ENCODE peak calls at places on chromosomes 2 and 18, in seven cellular contexts. Y is brain microvascular endothelial cell; C is stomach; Z is aorta; I is PC-9; F is CD8-positive, alpha-beta memory T cell; U is thoracic aorta. G is an unnamed sample. For H3K27me3, the result is how much of the 10 kb centered on the place peaks cover.

GRCh38 chr2:33216508-33217182 is 259.8 kb upstream of the RASGRP3 start:
- DNase-seq in F (no peak), U (no peak), C (peak), I (no peak), Y (peak), Z (peak), G (no peak)

GRCh38 chr2:215906458-215906857 is 106.9 kb downstream of the MREG start:
- DNase-seq in Y (no peak), F (no peak), U (no peak), Z (no peak), I (no peak), C (no peak), G (no peak)

GRCh38 chr2:221001377-221001776 is 570.7 kb downstream of the EPHA4 start:
- DNase-seq in C (no peak), Z (no peak), F (no peak), Y (no peak), U (no peak), I (no peak), G (no peak)

GRCh38 chr2:173151671-173152398 is 76.2 kb downstream of the MAP3K20 start:
- DNase-seq in Y (peak), F (no peak), C (no peak), Z (no peak), I (no peak), U (no peak), G (no peak)

GRCh38 chr2:12090590-12090989 is 344.2 kb downstream of the LPIN1 start:
- DNase-seq in C (no peak), Y (no peak), I (no peak), F (no peak), Z (no peak), U (no peak), G (no peak)

GRCh38 chr2:75822336-75822735 is 111.6 kb upstream of the GCFC2 start:
- DNase-seq in C (no peak), I (no peak), Z (no peak), U (no peak), F (no peak), Y (no peak), G (no peak)

GRCh38 chr2:44130441-44130840 is 38.2 kb upstream of the PPM1B start:
- DNase-seq in C (no peak), Z (no peak), U (no peak), Y (peak), I (no peak), F (no peak), G (peak)

GRCh38 chr18:48676346-48676745 is 137.5 kb downstream of the CTIF start:
- DNase-seq in I (no peak), C (no peak), Z (no peak), F (no peak), U (peak), Y (no peak), G (no peak)

GRCh38 chr2:239357954-239358754 is 42.7 kb downstream of the HDAC4 start:
- DNase-seq in I (no peak), F (no peak), Z (no peak), C (no peak), Y (peak), U (no peak), G (no peak)

GRCh38 chr18:58861353-58861752 is 3.3 kb upstream of the ZNF532 start:
- DNase-seq in Z (no peak), C (no peak), I (no peak), U (no peak), Y (no peak), F (no peak), G (no peak)
- H3K27ac ChIP-seq in Z (no peak), C (peak), I (no peak), U (peak), Y (no peak), F (no peak), G (no peak)

GRCh38 chr2:113407446-113408099 is 29.9 kb upstream of the ZNG1B start:
- DNase-seq in U (no peak), I (peak), Z (no peak), Y (peak), C (no peak), F (no peak), G (peak)

GRCh38 chr2:113406114-113406513 is 31.4 kb upstream of the ZNG1B start:
- DNase-seq in Y (no peak), C (no peak), Z (no peak), F (no peak), I (no peak), U (no peak), G (peak)
- H3K27me3 ChIP-seq in Y (under half), C (under half), Z (under half), F (under half), I (under half), U (under half), G (under half)

DNA sequence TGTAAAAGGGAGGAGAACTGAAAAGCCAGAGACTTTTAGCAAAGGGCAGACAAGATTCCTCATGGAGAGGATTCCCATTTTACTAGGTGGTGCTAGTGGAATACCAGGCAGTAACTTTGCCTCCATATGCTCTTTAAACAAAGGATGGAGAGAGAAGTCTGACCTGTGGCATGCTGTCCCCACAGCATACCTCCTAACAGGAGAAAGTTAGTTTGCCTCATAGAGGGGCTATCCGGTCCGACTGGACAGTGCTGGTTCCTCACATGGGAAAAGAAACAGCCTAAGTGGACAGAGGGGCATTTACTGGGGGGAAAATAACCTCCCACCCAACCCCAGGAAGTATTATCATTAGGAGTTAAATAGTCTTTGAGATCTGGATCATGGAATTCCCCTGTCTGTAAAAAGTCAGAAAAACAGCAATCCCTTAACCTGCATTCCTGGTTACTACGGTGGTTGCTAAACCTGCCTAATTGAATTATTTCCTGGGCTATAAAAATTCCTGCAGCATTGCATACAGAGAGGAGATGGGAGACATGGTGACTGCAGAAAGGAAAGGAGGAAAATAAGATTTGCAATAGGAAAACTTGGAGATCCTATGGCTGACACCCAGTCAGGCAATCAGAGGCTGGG is 31.5 kb upstream of the GMCL1 start:
- DNase-seq in U (no peak), Z (no peak), Y (no peak), C (no peak), I (no peak), F (no peak), G (no peak)
- H3K4me3 ChIP-seq in U (peak), Z (peak), Y (no peak), C (peak), I (no peak), F (no peak), G (no peak)

GRCh38 chr2:118296663-118297062 is 208.4 kb downstream of the INSIG2 start:
- DNase-seq in U (no peak), Y (no peak), F (no peak), C (no peak), Z (no peak), I (no peak), G (no peak)
- H3K27ac ChIP-seq in U (no peak), Y (no peak), F (no peak), C (no peak), Z (no peak), I (no peak), G (no peak)

DNA sequence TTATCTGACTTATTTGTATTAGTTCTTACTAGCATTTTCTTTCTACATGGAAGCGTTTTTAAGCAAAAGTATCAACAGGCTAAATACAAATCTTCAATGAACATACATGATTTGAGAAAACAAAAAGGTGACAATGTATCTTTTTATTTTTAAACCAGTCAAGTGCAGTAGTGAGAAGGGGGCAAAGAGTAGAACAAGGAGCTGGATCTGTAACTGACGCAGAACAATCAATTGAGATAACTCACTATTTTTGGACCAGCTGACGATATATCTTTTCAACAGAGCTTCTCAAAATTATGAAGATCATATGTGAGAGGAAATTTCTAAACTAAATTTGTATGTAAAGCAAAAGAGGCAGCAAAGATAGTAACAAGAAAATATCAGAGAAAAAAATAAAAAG is 15.5 kb downstream of the NCKAP1 start:
- DNase-seq in Y (no peak), U (no peak), Z (no peak), F (no peak), C (no peak), I (no peak), G (no peak)
- H3K27me3 ChIP-seq in Y (under half), U (under half), Z (under half), F (under half), C (under half), I (under half), G (under half)

DNA sequence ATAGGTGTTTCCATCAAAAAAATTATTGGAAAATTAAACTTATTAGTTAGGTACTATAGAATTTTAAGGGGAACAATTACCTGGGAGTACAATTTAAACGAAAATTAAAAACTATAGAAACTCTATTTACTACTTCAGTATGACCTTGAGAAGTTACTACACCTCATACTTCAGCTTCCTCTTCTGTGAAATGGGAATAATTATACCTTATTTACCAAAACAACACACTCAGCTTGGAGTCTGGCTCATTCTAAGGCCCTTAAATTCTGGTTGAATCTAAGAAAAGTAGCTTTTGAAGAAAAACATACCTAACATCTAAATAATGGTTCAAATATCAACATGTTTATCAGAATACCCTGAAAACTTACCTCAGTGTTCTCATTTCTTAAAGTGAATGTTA is 2.7 kb downstream of the NABP1 start:
- DNase-seq in Y (no peak), Z (no peak), C (no peak), I (no peak), U (no peak), F (no peak), G (no peak)
- H3K4me3 ChIP-seq in Y (peak), Z (no peak), C (peak), I (peak), U (peak), F (peak), G (no peak)